ENCODE peak calls at places on chromosomes 7 and 10, in seven cellular contexts. E is progenitor cell of endocrine pancreas; Q is GM10248; L is activated CD8-positive, alpha-beta memory T cell treated with anti-CD3 and anti-CD28 coated beads for 24 hours; M is foreskin fibroblast; F is SK-N-SH; S is T-helper 9 cell. I is an unnamed sample.

GRCh38 chr7:40799-41750 is 151.3 kb upstream of the FAM20C start:
- DNase-seq in E (no peak), Q (no peak), L (peak; percentile 17), M (no peak), F (no peak), S (no peak), I (no peak)

GRCh38 chr7:118005021-118005420 is 131.8 kb upstream of the CTTNBP2 start:
- DNase-seq in E (no peak), Q (no peak), L (no peak), M (no peak), F (no peak), S (no peak), I (no peak)

GRCh38 chr7:130152270-130153141 is 52.7 kb downstream of the TMEM209 start:
- DNase-seq in E (no peak), Q (no peak), L (no peak), M (no peak), F (no peak), S (no peak), I (no peak)

GRCh38 chr10:72762042-72762441 is 70.1 kb downstream of the MCU start:
- DNase-seq in E (no peak), Q (no peak), L (no peak), M (no peak), F (no peak), S (no peak), I (no peak)

GRCh38 chr10:78706256-78706655 is 362.5 kb upstream of the ZMIZ1 start:
- DNase-seq in E (no peak), Q (no peak), L (no peak), M (peak; percentile 14), F (no peak), S (no peak), I (no peak)

GRCh38 chr10:28434063-28434462 is 98.9 kb upstream of the WAC start:
- DNase-seq in E (no peak), Q (no peak), L (no peak), M (no peak), F (no peak), S (no peak), I (no peak)

GRCh38 chr10:124493191-124493936 is 31.7 kb downstream of the LHPP start:
- DNase-seq in E (no peak), Q (no peak), L (no peak), M (no peak), F (no peak), S (no peak), I (no peak)

GRCh38 chr10:94264085-94264484 is 98.7 kb downstream of the NOC3L start:
- DNase-seq in E (no peak), Q (no peak), L (no peak), M (no peak), F (no peak), S (no peak), I (no peak)

GRCh38 chr10:6089334-6090219 is 743 bp downstream of the RBM17 start:
- DNase-seq in E (peak; percentile 43), Q (no peak), L (peak; percentile 73), M (no peak), F (peak; percentile 59), S (no peak), I (no peak)

GRCh38 chr7:28002638-28003037 is 178.0 kb downstream of the JAZF1 start:
- DNase-seq in E (no peak), Q (no peak), L (no peak), M (no peak), F (no peak), S (no peak), I (no peak)

GRCh38 chr7:16989883-16990413 is 108.2 kb upstream of the AGR3 start:
- DNase-seq in E (no peak), Q (no peak), L (no peak), M (peak; percentile 90), F (no peak), S (no peak), I (peak; percentile 92)